ENCODE peak calls at places on chromosomes 16 and 17, in four cellular contexts. P is GM12878, T is uterus, D is right lobe of liver. Y is an unnamed sample.

GRCh38 chr17:30821751-30822723 is 2.5 kb downstream of the CRLF3 start:
- DNase-seq in P (no peak), T (no peak), D (no peak), Y (no peak)

GRCh38 chr16:57244463-57244766 is 644 bp upstream of the ARL2BP start:
- DNase-seq in P (no peak), T (no peak), D (no peak), Y (no peak)

GRCh38 chr16:79093554-79093967 is 507.0 kb downstream of the MAF start:
- DNase-seq in P (no peak), T (no peak), D (no peak), Y (no peak)

GRCh38 chr16:75267631-75268264 is 16.3 kb upstream of the BCAR1 start:
- DNase-seq in P (no peak), T (no peak), D (no peak), Y (no peak)

GRCh38 chr16:4411684-4412083 is 4.7 kb downstream of the CORO7 start:
- DNase-seq in P (no peak), T (peak), D (no peak), Y (no peak)

GRCh38 chr16:20348365-20349185 is 3.9 kb downstream of the UMOD start:
- DNase-seq in P (no peak), T (no peak), D (peak), Y (no peak)

GRCh38 chr16:24348511-24349290 is 92.6 kb downstream of the CACNG3 start:
- DNase-seq in P (no peak), T (no peak), D (no peak), Y (no peak)

GRCh38 chr17:40714473-40714872 is 10.9 kb upstream of the KRT24 start:
- DNase-seq in P (no peak), T (no peak), D (no peak), Y (no peak)

GRCh38 chr16:495127-495748 is 32.3 kb upstream of the CAPN15 start:
- DNase-seq in P (no peak), T (no peak), D (no peak), Y (no peak)

GRCh38 chr16:57447142-57447962 is at the start of the genes CIAPIN1 and COQ9:
- DNase-seq in P (peak), T (peak), D (peak), Y (no peak)

GRCh38 chr17:65455972-65456343 is 105.5 kb downstream of the AXIN2 start:
- DNase-seq in P (no peak), T (no peak), D (no peak), Y (no peak)

GRCh38 chr16:88651276-88651988 is 579 bp upstream of the CYBA start:
- DNase-seq in P (peak), T (peak), D (peak), Y (no peak)

GRCh38 chr17:51435641-51436091 is 175.3 kb downstream of the UTP18 start:
- DNase-seq in P (no peak), T (no peak), D (peak), Y (no peak)

DNA sequence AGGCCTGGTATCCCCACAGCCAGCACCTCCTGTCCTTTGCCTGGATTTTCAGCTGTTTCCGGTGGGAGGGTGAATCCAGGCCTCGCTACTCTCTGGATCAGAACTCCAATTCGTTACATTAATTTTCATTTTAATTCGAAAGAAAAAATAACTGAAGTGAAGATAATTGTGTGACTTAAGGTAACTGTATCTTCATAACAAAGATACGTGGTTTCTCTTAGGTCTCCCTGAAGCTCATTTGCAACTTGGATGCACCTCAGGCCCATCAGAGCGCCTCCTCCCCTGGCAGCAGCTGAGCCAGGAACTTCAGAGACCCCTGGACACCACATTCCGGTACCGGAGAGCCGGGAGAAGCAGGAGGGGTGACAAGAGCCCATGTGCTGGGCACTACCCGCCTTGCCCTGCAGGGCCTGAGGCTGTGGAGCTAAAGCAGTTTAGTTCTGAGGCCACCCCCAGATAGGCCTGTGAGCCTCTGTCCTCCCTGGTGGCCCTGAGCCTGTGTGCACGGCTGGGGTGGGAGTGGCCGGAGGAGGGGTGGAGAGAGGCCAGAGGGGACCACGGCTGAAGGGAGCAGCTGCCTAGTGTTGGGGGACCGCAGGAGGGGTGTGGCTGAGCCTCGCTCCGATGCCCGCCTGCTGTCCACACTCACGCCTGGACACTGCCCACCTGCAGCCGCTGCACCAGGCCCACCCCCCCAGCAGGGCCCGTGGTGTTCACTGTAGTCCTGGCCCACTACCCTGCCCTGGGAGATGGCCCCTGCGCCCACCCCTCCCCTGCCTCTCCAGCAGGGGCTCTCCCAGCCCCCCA is 11.4 kb upstream of the DUS1L start:
- DNase-seq in P (no peak), T (no peak), D (no peak), Y (no peak)
- TF ChIP-seq POLR2A in P (peak), T (no peak), D (no peak), Y (no peak)

GRCh38 chr17:77325826-77326581 is 185.2 kb downstream of the SEC14L1 start:
- DNase-seq in P (no peak), T (no peak), D (peak), Y (peak)

GRCh38 chr17:77325537-77325825 is 184.7 kb downstream of the SEC14L1 start:
- DNase-seq in P (no peak), T (no peak), D (no peak), Y (no peak)

GRCh38 chr17:77323413-77324171 is 182.8 kb downstream of the SEC14L1 start:
- DNase-seq in P (no peak), T (peak), D (peak), Y (no peak)

GRCh38 chr17:77322534-77323412 is 182.0 kb downstream of the SEC14L1 start:
- DNase-seq in P (no peak), T (peak), D (peak), Y (peak)

DNA sequence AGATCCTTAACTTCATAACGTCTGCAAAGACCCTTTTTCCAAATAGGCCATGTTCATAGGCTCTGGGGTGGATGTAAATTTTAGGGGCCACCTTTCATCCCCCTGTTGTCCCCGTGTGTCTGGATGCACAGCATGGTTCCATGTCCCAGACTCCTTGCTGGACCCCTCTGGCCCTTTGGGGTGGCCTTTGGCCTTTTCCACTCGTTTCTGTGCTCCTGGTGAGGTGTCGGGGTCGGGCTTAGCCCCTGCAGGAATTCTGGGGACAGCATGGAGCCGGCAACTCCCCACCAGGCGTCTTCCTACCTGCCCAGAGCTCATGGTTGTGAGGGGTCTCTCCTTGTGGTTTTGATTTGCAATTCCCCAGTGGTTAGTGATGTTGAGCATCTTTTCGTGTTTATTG is 183.5 kb downstream of the SEC14L1 start:
- DNase-seq in P (no peak), T (peak), D (peak), Y (peak)
- H3K27ac ChIP-seq in P (peak), T (peak), D (peak), Y (peak)

GRCh38 chr17:74795327-74796020 is 19.3 kb upstream of the NAT9 start:
- DNase-seq in P (no peak), T (no peak), D (no peak), Y (no peak)

GRCh38 chr17:74797824-74798223 is 21.7 kb upstream of the NAT9 start:
- DNase-seq in P (no peak), T (no peak), D (no peak), Y (no peak)

GRCh38 chr17:74790206-74791066 is 14.3 kb upstream of the NAT9 start:
- DNase-seq in P (no peak), T (no peak), D (no peak), Y (no peak)

GRCh38 chr17:74796211-74796610 is 20.1 kb upstream of the NAT9 start:
- DNase-seq in P (no peak), T (no peak), D (no peak), Y (no peak)

GRCh38 chr17:74792586-74792985 is 16.4 kb upstream of the NAT9 start:
- DNase-seq in P (no peak), T (no peak), D (no peak), Y (no peak)
- TF ChIP-seq POLR2A in P (no peak), T (no peak), D (no peak), Y (no peak)

GRCh38 chr17:55575058-55575606 is 63.9 kb upstream of the SMIM36 start:
- DNase-seq in P (no peak), T (no peak), D (no peak), Y (no peak)
- H3K27ac ChIP-seq in P (no peak), T (peak), D (no peak), Y (peak)

GRCh38 chr17:35011671-35012216 is 31.4 kb downstream of the LIG3 start:
- DNase-seq in P (no peak), T (no peak), D (no peak), Y (no peak)
- TF ChIP-seq POLR2A in P (peak), T (no peak), D (no peak), Y (no peak)

Y was measured in vagina.